ENCODE peak calls at places on chromosomes 2 and 18, in nine cellular contexts. S is vagina, O is RWPE1, E is fibroblast of pulmonary artery, P is tibial artery, K is MCF 10A, M is gastrocnemius medialis, Z is HFFc6, J is foreskin fibroblast. Y is an unnamed sample.

GRCh38 chr2:181810823-181811695 is 80.5 kb upstream of the ITPRID2 start:
- DNase-seq in S (no peak), O (peak; percentile 93), E (peak; percentile 91), P (no peak), K (peak; percentile 97), M (no peak), Z (peak; percentile 84), J (peak; percentile 84), Y (peak; percentile 48)

GRCh38 chr2:212619954-212620353 is 81.4 kb upstream of the ERBB4 start:
- DNase-seq in S (no peak), O (peak; percentile 37), E (peak; percentile 4), P (no peak), K (peak; percentile 79), M (no peak), Z (peak; percentile 19), J (no peak), Y (no peak)

GRCh38 chr2:223937535-223937934 is 7.6 kb downstream of the WDFY1 start:
- DNase-seq in S (no peak), O (no peak), E (no peak), P (no peak), K (no peak), M (no peak), Z (no peak), J (no peak), Y (no peak)

GRCh38 chr18:21496277-21496835 is 104.1 kb downstream of the ESCO1 start:
- DNase-seq in S (no peak), O (no peak), E (no peak), P (no peak), K (no peak), M (no peak), Z (no peak), J (no peak), Y (no peak)

GRCh38 chr18:12336251-12336650 is 28.2 kb downstream of the TUBB6 start:
- DNase-seq in S (peak; percentile 49), O (no peak), E (no peak), P (no peak), K (peak; percentile 25), M (no peak), Z (no peak), J (no peak), Y (no peak)

GRCh38 chr2:86064006-86064405 is 41.7 kb downstream of the POLR1A start:
- DNase-seq in S (no peak), O (no peak), E (no peak), P (no peak), K (peak; percentile 8), M (no peak), Z (peak; percentile 78), J (peak; percentile 52), Y (no peak)

GRCh38 chr2:203758841-203759691 is 52.6 kb downstream of the CD28 start:
- DNase-seq in S (no peak), O (no peak), E (peak; percentile 75), P (no peak), K (peak; percentile 91), M (peak; percentile 30), Z (peak; percentile 77), J (peak; percentile 92), Y (peak; percentile 49)

GRCh38 chr2:166126014-166126639 is 1.7 kb downstream of the SCN1A start:
- DNase-seq in S (no peak), O (no peak), E (peak; percentile 75), P (no peak), K (peak; percentile 72), M (no peak), Z (no peak), J (peak; percentile 50), Y (no peak)

GRCh38 chr18:76565238-76566173 is 70.5 kb upstream of the ZNF516 start:
- DNase-seq in S (no peak), O (peak; percentile 90), E (peak; percentile 92), P (peak; percentile 89), K (peak; percentile 95), M (peak; percentile 70), Z (peak; percentile 90), J (peak; percentile 97), Y (peak; percentile 76)

GRCh38 chr2:239873656-239874635 is 151.2 kb downstream of the NDUFA10 start:
- DNase-seq in S (peak; percentile 72), O (no peak), E (no peak), P (peak; percentile 29), K (no peak), M (no peak), Z (no peak), J (no peak), Y (no peak)

GRCh38 chr2:42513252-42513918 is 19.6 kb upstream of the KCNG3 start:
- DNase-seq in S (no peak), O (peak; percentile 8), E (peak; percentile 73), P (no peak), K (peak; percentile 80), M (no peak), Z (peak; percentile 56), J (peak; percentile 64), Y (no peak)

GRCh38 chr2:30346475-30347169 is 100.4 kb upstream of the LCLAT1 start:
- DNase-seq in S (no peak), O (no peak), E (peak; percentile 26), P (peak; percentile 92), K (no peak), M (no peak), Z (no peak), J (no peak), Y (no peak)

GRCh38 chr2:142445542-142445941 is 314.7 kb upstream of the LRP1B start:
- DNase-seq in S (no peak), O (no peak), E (no peak), P (no peak), K (no peak), M (no peak), Z (no peak), J (no peak), Y (no peak)

GRCh38 chr2:73832905-73833304 is 4.1 kb downstream of the STAMBP start:
- DNase-seq in S (no peak), O (no peak), E (peak; percentile 18), P (no peak), K (peak; percentile 35), M (peak; percentile 65), Z (no peak), J (no peak), Y (no peak)

GRCh38 chr2:42878581-42878980 is 86.2 kb upstream of the HAAO start:
- DNase-seq in S (peak; percentile 77), O (no peak), E (no peak), P (no peak), K (no peak), M (no peak), Z (no peak), J (no peak), Y (no peak)

GRCh38 chr2:240229603-240230423 is 89.4 kb upstream of the OTOS start:
- DNase-seq in S (no peak), O (no peak), E (peak; percentile 74), P (peak; percentile 24), K (peak; percentile 53), M (no peak), Z (peak; percentile 20), J (peak; percentile 42), Y (peak; percentile 25)

GRCh38 chr2:170524828-170525565 is 190.1 kb upstream of the SP5 start:
- DNase-seq in S (no peak), O (no peak), E (no peak), P (no peak), K (peak; percentile 38), M (no peak), Z (no peak), J (no peak), Y (no peak)

GRCh38 chr2:120262761-120263428 is 10.2 kb downstream of the RALB start:
- DNase-seq in S (no peak), O (peak; percentile 64), E (peak; percentile 84), P (no peak), K (peak; percentile 76), M (no peak), Z (no peak), J (peak; percentile 55), Y (no peak)

GRCh38 chr2:223846524-223846923 is 9.1 kb upstream of the AP1S3 start:
- DNase-seq in S (no peak), O (peak; percentile 55), E (peak; percentile 74), P (no peak), K (no peak), M (no peak), Z (peak; percentile 93), J (peak; percentile 91), Y (no peak)

GRCh38 chr18:35549515-35549914 is 32.0 kb upstream of the GALNT1 start:
- DNase-seq in S (no peak), O (no peak), E (peak; percentile 5), P (no peak), K (no peak), M (no peak), Z (no peak), J (no peak), Y (no peak)

GRCh38 chr2:191839918-191840804 is 6.7 kb downstream of the CAVIN2 start:
- DNase-seq in S (no peak), O (no peak), E (no peak), P (no peak), K (peak; percentile 24), M (no peak), Z (no peak), J (no peak), Y (no peak)

GRCh38 chr2:228592925-228593324 is 411.4 kb upstream of the SPHKAP start:
- DNase-seq in S (no peak), O (no peak), E (no peak), P (no peak), K (no peak), M (no peak), Z (no peak), J (no peak), Y (no peak)

GRCh38 chr2:7031424-7032245 is 114.4 kb downstream of the RNF144A start:
- DNase-seq in S (no peak), O (peak; percentile 55), E (peak; percentile 69), P (no peak), K (peak; percentile 99), M (peak; percentile 72), Z (no peak), J (peak; percentile 78), Y (no peak)
- TF ChIP-seq CTCF in S (no peak), O (no peak), E (no peak), P (no peak), K (no peak), M (no peak), Z (no peak), J (no peak), Y (no peak)

DNA sequence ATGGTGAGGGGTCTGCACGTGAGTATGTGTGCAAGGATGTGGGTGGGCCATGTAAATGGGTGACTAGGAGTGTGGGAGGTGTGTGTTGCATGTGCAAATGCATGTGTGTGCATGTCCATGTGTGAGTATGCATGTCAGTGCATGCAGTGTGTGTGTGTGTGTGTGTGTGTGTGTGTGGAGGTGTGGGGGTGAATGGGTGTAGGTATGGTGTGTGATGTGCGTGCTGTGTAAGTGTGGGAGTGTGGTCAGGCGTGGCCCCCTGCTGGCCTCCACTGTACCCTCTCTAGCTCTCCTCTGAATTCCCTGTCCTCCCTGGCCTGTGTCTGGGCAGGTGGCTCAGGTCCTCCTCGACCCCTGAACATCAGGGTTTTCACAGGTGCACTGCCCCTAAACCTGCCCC is 230.3 kb downstream of the CELF4 start:
- DNase-seq in S (no peak), O (no peak), E (peak; percentile 25), P (no peak), K (peak; percentile 11), M (no peak), Z (no peak), J (no peak), Y (no peak)
- TF ChIP-seq CTCF in S (no peak), O (no peak), E (peak; percentile 35), P (no peak), K (no peak), M (no peak), Z (peak; percentile 40), J (peak; percentile 25), Y (no peak)

GRCh38 chr2:45607701-45608100 is 3.4 kb downstream of the SRBD1 start:
- DNase-seq in S (no peak), O (peak; percentile 22), E (peak; percentile 42), P (no peak), K (peak; percentile 53), M (no peak), Z (peak; percentile 29), J (peak; percentile 37), Y (no peak)
- TF ChIP-seq CTCF in S (no peak), O (peak; percentile 25), E (peak; percentile 54), P (no peak), K (peak; percentile 32), M (no peak), Z (peak; percentile 82), J (peak; percentile 37), Y (peak; percentile 27)

GRCh38 chr18:63025251-63025710 is 294.3 kb downstream of the BCL2 start:
- DNase-seq in S (no peak), O (peak; percentile 9), E (peak; percentile 4), P (no peak), K (peak; percentile 56), M (no peak), Z (no peak), J (peak; percentile 3), Y (no peak)
- TF ChIP-seq CTCF in S (no peak), O (peak; percentile 18), E (peak; percentile 15), P (no peak), K (peak; percentile 41), M (no peak), Z (peak; percentile 18), J (peak; percentile 12), Y (no peak)